ENCODE peak calls at places on chromosomes 6 and 20, in six cellular contexts. One of them, this sample, is unnamed.

GRCh38 chr20:8487715-8488114 is 355.6 kb downstream of the PLCB1 start:
- DNase-seq in IMR-90: no peak
- DNase-seq in stomach: no peak
- DNase-seq in HCT116: no peak
- DNase-seq in A549: no peak
- DNase-seq in heart left ventricle: no peak
- DNase-seq in this sample: no peak

GRCh38 chr20:53773792-53774371 is 180.2 kb upstream of the ZNF217 start:
- DNase-seq in IMR-90: peak; percentile 97
- DNase-seq in stomach: no peak
- DNase-seq in HCT116: peak; percentile 60
- DNase-seq in A549: peak; percentile 94
- DNase-seq in heart left ventricle: no peak
- DNase-seq in this sample: peak; percentile 87

GRCh38 chr6:23089981-23090380 is 520.6 kb downstream of the HDGFL1 start:
- DNase-seq in IMR-90: no peak
- DNase-seq in stomach: no peak
- DNase-seq in HCT116: no peak
- DNase-seq in A549: no peak
- DNase-seq in heart left ventricle: no peak
- DNase-seq in this sample: no peak

GRCh38 chr6:129586815-129587214 is 123.2 kb downstream of the ARHGAP18 start:
- DNase-seq in IMR-90: peak; percentile 87
- DNase-seq in stomach: no peak
- DNase-seq in HCT116: no peak
- DNase-seq in A549: no peak
- DNase-seq in heart left ventricle: no peak
- DNase-seq in this sample: no peak

GRCh38 chr6:7311920-7312615 is 931 bp downstream of the SSR1 start:
- DNase-seq in IMR-90: peak; percentile 35
- DNase-seq in stomach: no peak
- DNase-seq in HCT116: no peak
- DNase-seq in A549: peak; percentile 6
- DNase-seq in heart left ventricle: no peak
- DNase-seq in this sample: no peak

GRCh38 chr20:2918096-2919049 is 45.1 kb downstream of the PTPRA start:
- DNase-seq in IMR-90: no peak
- DNase-seq in stomach: no peak
- DNase-seq in HCT116: no peak
- DNase-seq in A549: no peak
- DNase-seq in heart left ventricle: no peak
- DNase-seq in this sample: no peak

GRCh38 chr20:36881331-36881730 is 5.4 kb downstream of the TLDC2 start:
- DNase-seq in IMR-90: no peak
- DNase-seq in stomach: no peak
- DNase-seq in HCT116: no peak
- DNase-seq in A549: no peak
- DNase-seq in heart left ventricle: no peak
- DNase-seq in this sample: no peak

GRCh38 chr6:56757585-56757984 is 114.9 kb upstream of the DST start:
- DNase-seq in IMR-90: peak; percentile 71
- DNase-seq in stomach: peak; percentile 69
- DNase-seq in HCT116: no peak
- DNase-seq in A549: peak; percentile 72
- DNase-seq in heart left ventricle: no peak
- DNase-seq in this sample: no peak

GRCh38 chr6:142925575-142926110 is 19.3 kb downstream of the HIVEP2 start:
- DNase-seq in IMR-90: peak; percentile 89
- DNase-seq in stomach: no peak
- DNase-seq in HCT116: no peak
- DNase-seq in A549: peak; percentile 18
- DNase-seq in heart left ventricle: no peak
- DNase-seq in this sample: no peak

GRCh38 chr6:101395345-101395744 is 1.8 kb downstream of the GRIK2 start:
- DNase-seq in IMR-90: no peak
- DNase-seq in stomach: no peak
- DNase-seq in HCT116: no peak
- DNase-seq in A549: no peak
- DNase-seq in heart left ventricle: no peak
- DNase-seq in this sample: no peak

GRCh38 chr6:52249078-52249477 is 4.8 kb upstream of the IL17F start:
- DNase-seq in IMR-90: no peak
- DNase-seq in stomach: no peak
- DNase-seq in HCT116: no peak
- DNase-seq in A549: no peak
- DNase-seq in heart left ventricle: no peak
- DNase-seq in this sample: no peak

GRCh38 chr6:77401231-77401630 is 62.1 kb downstream of the HTR1B start:
- DNase-seq in IMR-90: no peak
- DNase-seq in stomach: no peak
- DNase-seq in HCT116: no peak
- DNase-seq in A549: no peak
- DNase-seq in heart left ventricle: no peak
- DNase-seq in this sample: no peak

GRCh38 chr6:131728296-131728939 is 17.6 kb upstream of the CTAGE9 start:
- DNase-seq in IMR-90: peak; percentile 14
- DNase-seq in stomach: no peak
- DNase-seq in HCT116: no peak
- DNase-seq in A549: no peak
- DNase-seq in heart left ventricle: no peak
- DNase-seq in this sample: no peak

GRCh38 chr6:142886431-142887170 is 58.4 kb downstream of the HIVEP2 start:
- DNase-seq in IMR-90: peak; percentile 69
- DNase-seq in stomach: no peak
- DNase-seq in HCT116: no peak
- DNase-seq in A549: peak; percentile 49
- DNase-seq in heart left ventricle: no peak
- DNase-seq in this sample: no peak

GRCh38 chr6:150289454-150290071 is 79.2 kb upstream of the IYD start:
- DNase-seq in IMR-90: no peak
- DNase-seq in stomach: no peak
- DNase-seq in HCT116: no peak
- DNase-seq in A549: no peak
- DNase-seq in heart left ventricle: no peak
- DNase-seq in this sample: no peak

GRCh38 chr6:33875696-33876095 is 71.9 kb upstream of the MLN start:
- DNase-seq in IMR-90: no peak
- DNase-seq in stomach: no peak
- DNase-seq in HCT116: no peak
- DNase-seq in A549: no peak
- DNase-seq in heart left ventricle: no peak
- DNase-seq in this sample: no peak

GRCh38 chr6:119078449-119079287 is at the start of gene FAM184A:
- DNase-seq in IMR-90: peak; percentile 48
- DNase-seq in stomach: peak; percentile 65
- DNase-seq in HCT116: peak; percentile 16
- DNase-seq in A549: peak; percentile 33
- DNase-seq in heart left ventricle: peak; percentile 81
- DNase-seq in this sample: no peak

GRCh38 chr6:152993847-152994246 is 8.7 kb downstream of the MTRF1L start:
- DNase-seq in IMR-90: no peak
- DNase-seq in stomach: no peak
- DNase-seq in HCT116: no peak
- DNase-seq in A549: no peak
- DNase-seq in heart left ventricle: no peak
- DNase-seq in this sample: no peak

GRCh38 chr6:125132058-125132457 is 21.5 kb upstream of the TPD52L1 start:
- DNase-seq in IMR-90: no peak
- DNase-seq in stomach: no peak
- DNase-seq in HCT116: no peak
- DNase-seq in A549: no peak
- DNase-seq in heart left ventricle: no peak
- DNase-seq in this sample: no peak

GRCh38 chr6:44480097-44480539 is 92.6 kb downstream of the CDC5L start:
- DNase-seq in IMR-90: no peak
- DNase-seq in stomach: no peak
- DNase-seq in HCT116: no peak
- DNase-seq in A549: no peak
- DNase-seq in heart left ventricle: no peak
- DNase-seq in this sample: no peak

GRCh38 chr6:53192590-53193232 is 44.1 kb upstream of the GCM1 start:
- DNase-seq in IMR-90: no peak
- DNase-seq in stomach: no peak
- DNase-seq in HCT116: no peak
- DNase-seq in A549: no peak
- DNase-seq in heart left ventricle: no peak
- DNase-seq in this sample: no peak

GRCh38 chr6:89432875-89433636 is at the start of gene ANKRD6:
- DNase-seq in IMR-90: no peak
- DNase-seq in stomach: peak; percentile 89
- DNase-seq in HCT116: peak; percentile 28
- DNase-seq in A549: peak; percentile 39
- DNase-seq in heart left ventricle: peak; percentile 90
- DNase-seq in this sample: no peak

GRCh38 chr20:61819484-61819846 is 246.2 kb downstream of the TAF4 start:
- DNase-seq in IMR-90: no peak
- DNase-seq in stomach: no peak
- DNase-seq in HCT116: no peak
- DNase-seq in A549: no peak
- DNase-seq in heart left ventricle: no peak
- DNase-seq in this sample: no peak

GRCh38 chr6:37344308-37344707 is 9.5 kb upstream of the RNF8 start:
- DNase-seq in IMR-90: no peak
- DNase-seq in stomach: no peak
- DNase-seq in HCT116: no peak
- DNase-seq in A549: no peak
- DNase-seq in heart left ventricle: no peak
- DNase-seq in this sample: no peak

GRCh38 chr6:6004147-6004995 is 2.4 kb downstream of the NRN1 start:
- DNase-seq in IMR-90: no peak
- DNase-seq in stomach: no peak
- DNase-seq in HCT116: no peak
- DNase-seq in A549: no peak
- DNase-seq in heart left ventricle: no peak
- DNase-seq in this sample: no peak

DNA sequence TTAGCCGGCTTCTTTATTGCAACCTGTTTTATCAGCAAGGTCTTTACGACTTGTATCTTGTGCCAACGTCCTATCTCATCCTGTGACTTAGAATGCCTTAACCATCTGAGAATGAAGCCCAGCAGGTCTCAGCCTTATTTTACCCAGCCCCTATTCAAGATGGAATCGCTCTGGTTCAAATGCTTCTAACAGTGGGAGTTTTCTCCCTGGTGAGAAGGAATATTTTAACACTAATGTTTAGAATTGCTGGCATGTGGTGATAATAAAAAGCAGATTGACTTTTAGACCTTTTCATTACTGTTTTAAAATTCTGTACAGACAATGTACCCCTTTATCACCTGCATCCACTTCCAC is 9.9 kb upstream of the KCNK15 start:
- DNase-seq in IMR-90: no peak
- DNase-seq in stomach: no peak
- DNase-seq in HCT116: no peak
- DNase-seq in A549: no peak
- DNase-seq in heart left ventricle: no peak
- DNase-seq in this sample: no peak
- H3K27ac ChIP-seq in IMR-90: no peak overlapping the region
- H3K27ac ChIP-seq in stomach: no peak overlapping the region
- H3K27ac ChIP-seq in HCT116: peak overlapping the region; percentile 6
- H3K27ac ChIP-seq in A549: peak overlapping the region; percentile 57
- H3K27ac ChIP-seq in heart left ventricle: no peak overlapping the region
- H3K27ac ChIP-seq in this sample: no peak overlapping the region

GRCh38 chr20:1631309-1632227 is 11.8 kb upstream of the SIRPB1 start:
- DNase-seq in IMR-90: no peak
- DNase-seq in stomach: no peak
- DNase-seq in HCT116: no peak
- DNase-seq in A549: no peak
- DNase-seq in heart left ventricle: no peak
- DNase-seq in this sample: no peak
- H3K27ac ChIP-seq in IMR-90: no peak overlapping the region
- H3K27ac ChIP-seq in stomach: no peak overlapping the region
- H3K27ac ChIP-seq in HCT116: no peak overlapping the region
- H3K27ac ChIP-seq in A549: no peak overlapping the region
- H3K27ac ChIP-seq in heart left ventricle: no peak overlapping the region
- H3K27ac ChIP-seq in this sample: no peak overlapping the region

GRCh38 chr6:12350644-12351173 is 60.5 kb downstream of the EDN1 start:
- DNase-seq in IMR-90: no peak
- DNase-seq in stomach: no peak
- DNase-seq in HCT116: no peak
- DNase-seq in A549: no peak
- DNase-seq in heart left ventricle: no peak
- DNase-seq in this sample: no peak

GRCh38 chr6:12348530-12349511 is 58.7 kb downstream of the EDN1 start:
- DNase-seq in IMR-90: peak; percentile 82
- DNase-seq in stomach: peak; percentile 58
- DNase-seq in HCT116: peak; percentile 83
- DNase-seq in A549: peak; percentile 98
- DNase-seq in heart left ventricle: no peak
- DNase-seq in this sample: peak; percentile 65

GRCh38 chr6:12353731-12354130 is 63.6 kb downstream of the EDN1 start:
- DNase-seq in IMR-90: no peak
- DNase-seq in stomach: no peak
- DNase-seq in HCT116: no peak
- DNase-seq in A549: no peak
- DNase-seq in heart left ventricle: no peak
- DNase-seq in this sample: no peak

GRCh38 chr6:12354499-12354898 is 64.3 kb downstream of the EDN1 start:
- DNase-seq in IMR-90: peak; percentile 47
- DNase-seq in stomach: peak; percentile 58
- DNase-seq in HCT116: no peak
- DNase-seq in A549: no peak
- DNase-seq in heart left ventricle: no peak
- DNase-seq in this sample: peak; percentile 87

DNA sequence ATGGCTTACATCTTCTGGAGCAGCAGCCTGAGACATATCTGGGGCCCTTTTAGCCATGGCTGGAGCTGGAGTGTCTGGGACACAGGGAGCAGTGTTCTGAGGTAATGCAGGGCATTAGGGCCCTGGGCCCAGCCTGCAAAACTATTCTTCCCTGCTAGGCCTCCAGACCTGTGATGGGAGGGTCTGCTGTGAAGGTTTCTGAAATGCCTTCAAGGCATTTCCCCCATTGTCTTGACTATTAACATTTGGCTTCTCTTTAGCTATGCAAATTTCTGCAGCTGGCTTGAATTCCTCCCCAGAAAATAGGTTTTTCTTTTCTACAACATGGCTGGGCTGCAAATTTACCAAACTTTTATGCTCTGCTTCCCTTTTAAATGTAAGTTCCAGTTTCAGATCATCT is 61.5 kb downstream of the EDN1 start:
- DNase-seq in IMR-90: no peak
- DNase-seq in stomach: no peak
- DNase-seq in HCT116: no peak
- DNase-seq in A549: no peak
- DNase-seq in heart left ventricle: no peak
- DNase-seq in this sample: no peak
- H3K27ac ChIP-seq in IMR-90: no peak overlapping the region
- H3K27ac ChIP-seq in stomach: no peak overlapping the region
- H3K27ac ChIP-seq in HCT116: no peak overlapping the region
- H3K27ac ChIP-seq in A549: peak overlapping the region; percentile 85
- H3K27ac ChIP-seq in heart left ventricle: no peak overlapping the region
- H3K27ac ChIP-seq in this sample: peak overlapping the region; percentile 91

DNA sequence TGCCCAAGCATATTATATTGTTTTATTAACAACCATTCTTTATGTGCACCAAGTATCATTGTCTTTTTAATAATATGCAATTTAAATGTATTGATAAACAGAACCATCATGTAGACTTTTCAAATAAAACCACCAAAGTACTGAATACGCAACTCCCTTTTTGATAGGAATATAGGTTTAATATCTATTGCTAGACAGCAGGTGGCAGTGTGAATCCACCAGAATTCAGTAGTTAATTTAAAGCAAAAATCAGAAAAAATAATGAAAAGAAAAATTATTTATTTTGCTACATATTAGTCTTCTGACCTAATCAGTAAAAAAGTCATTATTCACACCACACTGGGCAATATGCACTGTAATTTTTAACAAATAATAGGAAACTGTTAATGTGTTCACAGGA is 143.7 kb downstream of the KLHL32 start:
- DNase-seq in IMR-90: peak; percentile 49
- DNase-seq in stomach: no peak
- DNase-seq in HCT116: peak; percentile 12
- DNase-seq in A549: peak; percentile 26
- DNase-seq in heart left ventricle: no peak
- DNase-seq in this sample: no peak
- H3K27ac ChIP-seq in IMR-90: no peak overlapping the region
- H3K27ac ChIP-seq in stomach: no peak overlapping the region
- H3K27ac ChIP-seq in HCT116: no peak overlapping the region
- H3K27ac ChIP-seq in A549: no peak overlapping the region
- H3K27ac ChIP-seq in heart left ventricle: no peak overlapping the region
- H3K27ac ChIP-seq in this sample: no peak overlapping the region

This sample was measured in epithelial cell of prostate.